ENCODE peak calls at places on chromosomes 12 and 14, in seven cellular contexts. D, L, F, Q, I, S and E are unnamed samples.

GRCh38 chr12:132904718-132905328 is 17.4 kb upstream of the CHFR start:
- DNase-seq in I (peak; percentile 90), F (peak; percentile 93), S (peak; percentile 69), L (peak; percentile 78), Q (peak; percentile 87), D (peak; percentile 72), E (peak; percentile 40)

GRCh38 chr12:93122089-93122488 is 193.0 kb upstream of the EEA1 start:
- DNase-seq in F (no peak), L (no peak), I (no peak), Q (no peak), D (no peak), S (no peak), E (no peak)

GRCh38 chr12:109256011-109256410 is 53.1 kb downstream of the FOXN4 start:
- DNase-seq in F (no peak), L (no peak), I (no peak), D (no peak), S (no peak), Q (no peak), E (no peak)

GRCh38 chr14:49134940-49135339 is 451.2 kb downstream of the RPS29 start:
- DNase-seq in I (no peak), Q (no peak), S (no peak), F (no peak), D (no peak), L (no peak), E (peak; percentile 37)

GRCh38 chr12:126369487-126370463 is 1304.5 kb downstream of the AACS start:
- DNase-seq in I (no peak), S (no peak), L (no peak), Q (no peak), D (no peak), F (no peak), E (peak; percentile 18)

GRCh38 chr12:89884917-89885316 is 176.3 kb upstream of the ATP2B1 start:
- DNase-seq in I (no peak), Q (no peak), D (no peak), S (no peak), F (no peak), L (no peak), E (no peak)

GRCh38 chr14:101110729-101111619 is 207.5 kb upstream of the RTL1 start:
- DNase-seq in F (no peak), Q (peak; percentile 10), D (peak; percentile 11), S (peak; percentile 17), L (peak; percentile 8), I (no peak), E (no peak)

GRCh38 chr12:15861404-15861803 is 20.8 kb upstream of the STRAP start:
- DNase-seq in S (no peak), I (no peak), L (no peak), Q (no peak), D (no peak), F (no peak), E (no peak)

GRCh38 chr14:45089813-45090212 is 5.9 kb downstream of the PRPF39 start:
- DNase-seq in F (no peak), S (no peak), Q (no peak), I (no peak), L (no peak), D (no peak), E (no peak)